ENCODE peak calls at places on chromosomes 1 and 21, in nine cellular contexts. X is ovary, N is A549, S is stomach, L is sigmoid colon, Y is upper lobe of left lung, E is esophagus muscularis mucosa, U is SK-N-SH, W is HepG2. M is an unnamed sample.

GRCh38 chr21:34205811-34206635 is 132.6 kb downstream of the MRPS6 start:
- DNase-seq in W (no peak), S (no peak), N (no peak), L (no peak), U (no peak), X (no peak), E (no peak), Y (no peak), M (no peak)

GRCh38 chr1:98975825-98976224 is 28.8 kb downstream of the PLPPR5 start:
- DNase-seq in U (no peak), Y (no peak), X (no peak), L (no peak), E (no peak), N (no peak), W (no peak), S (no peak), M (no peak)

GRCh38 chr1:180258935-180259334 is 28.9 kb downstream of the LHX4 start:
- DNase-seq in U (no peak), L (no peak), S (no peak), Y (no peak), N (no peak), E (no peak), X (no peak), W (no peak), M (no peak)

GRCh38 chr1:111517464-111518225 is 14.2 kb upstream of the ADORA3 start:
- DNase-seq in E (no peak), U (no peak), W (no peak), N (no peak), L (no peak), X (no peak), S (no peak), Y (no peak), M (no peak)

GRCh38 chr1:23699280-23700179 is 7.9 kb downstream of the RPL11 start:
- DNase-seq in W (no peak), L (no peak), E (no peak), U (no peak), N (no peak), S (no peak), X (no peak), Y (no peak), M (no peak)

GRCh38 chr1:201084171-201084766 is 28.0 kb downstream of the CACNA1S start:
- DNase-seq in X (no peak), S (no peak), L (no peak), U (no peak), N (no peak), E (no peak), Y (no peak), W (no peak), M (no peak)

GRCh38 chr1:203556047-203556851 is 62.3 kb downstream of the OPTC start:
- DNase-seq in Y (no peak), W (no peak), U (peak), X (peak), L (peak), N (no peak), S (no peak), E (no peak), M (peak)

GRCh38 chr21:15543473-15543872 is 186.3 kb upstream of the USP25 start:
- DNase-seq in S (no peak), X (no peak), L (no peak), E (no peak), N (peak), U (no peak), W (peak), Y (peak), M (no peak)

GRCh38 chr1:172845371-172845770 is 186.5 kb downstream of the FASLG start:
- DNase-seq in U (no peak), S (no peak), Y (no peak), E (no peak), X (no peak), L (no peak), N (no peak), W (no peak), M (no peak)

GRCh38 chr1:93798301-93798700 is 80.7 kb downstream of the DNTTIP2 start:
- DNase-seq in U (no peak), S (no peak), N (peak), W (no peak), E (no peak), X (no peak), L (no peak), Y (no peak), M (no peak)

GRCh38 chr1:13832100-13832499 is 132.1 kb downstream of the PRDM2 start:
- DNase-seq in W (no peak), X (no peak), S (no peak), Y (no peak), U (no peak), L (no peak), E (peak), N (no peak), M (no peak)

GRCh38 chr1:28601696-28602095 is 9.6 kb downstream of the RAB42 start:
- DNase-seq in N (no peak), W (no peak), X (no peak), U (no peak), S (no peak), L (no peak), Y (no peak), E (no peak), M (no peak)

GRCh38 chr1:171286032-171286705 is 27.8 kb upstream of the FMO4 start:
- DNase-seq in W (no peak), S (no peak), X (no peak), U (no peak), E (peak), L (no peak), Y (no peak), N (no peak), M (no peak)

GRCh38 chr1:246638941-246639655 is 72.8 kb downstream of the CNST start:
- DNase-seq in U (no peak), E (no peak), N (no peak), Y (no peak), W (no peak), S (no peak), L (no peak), X (no peak), M (no peak)

GRCh38 chr1:203036135-203036534 is 9.8 kb downstream of the PPFIA4 start:
- DNase-seq in L (no peak), E (no peak), W (no peak), S (no peak), N (no peak), Y (peak), X (no peak), U (no peak), M (no peak)

GRCh38 chr1:247324204-247324787 is 7.4 kb downstream of the ZNF496 start:
- DNase-seq in N (no peak), E (no peak), W (peak), S (no peak), U (no peak), L (no peak), Y (no peak), X (no peak), M (no peak)

GRCh38 chr1:108051625-108052382 is 86.8 kb upstream of the VAV3 start:
- DNase-seq in W (peak), N (no peak), Y (no peak), E (no peak), S (peak), U (no peak), L (no peak), X (no peak), M (no peak)

GRCh38 chr1:31423418-31423947 is 10.5 kb downstream of the SERINC2 start:
- DNase-seq in U (no peak), L (no peak), Y (no peak), W (no peak), N (no peak), X (no peak), S (no peak), E (no peak), M (peak)

GRCh38 chr1:108815566-108815965 is 41.3 kb downstream of the AKNAD1 start:
- DNase-seq in Y (no peak), U (no peak), E (no peak), L (no peak), W (no peak), X (no peak), S (no peak), N (no peak), M (no peak)

GRCh38 chr21:35026153-35026499 is 23.0 kb downstream of the RUNX1 start:
- DNase-seq in S (no peak), E (no peak), X (no peak), L (no peak), Y (no peak), W (no peak), U (no peak), N (no peak), M (no peak)

GRCh38 chr1:211611818-211612217 is 32.9 kb upstream of the SLC30A1 start:
- DNase-seq in S (no peak), U (no peak), L (no peak), X (no peak), E (no peak), W (no peak), Y (no peak), N (no peak), M (no peak)

GRCh38 chr1:63772876-63773275 is 941 bp upstream of the ROR1 start:
- DNase-seq in X (no peak), U (no peak), S (no peak), N (no peak), E (peak), L (no peak), Y (no peak), W (no peak), M (no peak)

GRCh38 chr1:2229032-2229920 is 1.2 kb downstream of the SKI start:
- DNase-seq in W (no peak), U (peak), N (peak), X (peak), L (peak), Y (peak), E (no peak), S (peak), M (peak)

GRCh38 chr1:234531181-234532132 is 52.5 kb upstream of the TARBP1 start:
- DNase-seq in Y (no peak), X (peak), W (no peak), E (no peak), S (peak), U (no peak), N (no peak), L (peak), M (peak)

GRCh38 chr1:224784606-224785328 is 144.7 kb upstream of the DNAH14 start:
- DNase-seq in U (no peak), S (no peak), Y (no peak), N (no peak), X (no peak), W (no peak), L (no peak), E (peak), M (no peak)

GRCh38 chr1:27556781-27557595 is 47.0 kb downstream of the AHDC1 start:
- DNase-seq in L (peak), Y (peak), S (peak), N (peak), E (peak), X (peak), U (peak), W (peak), M (peak)

GRCh38 chr1:203172184-203173115 is 3.2 kb downstream of the MYBPH start:
- DNase-seq in E (no peak), L (peak), S (peak), Y (peak), W (peak), U (peak), X (no peak), N (peak), M (peak)

GRCh38 chr1:178145605-178146004 is 51.7 kb downstream of the RASAL2 start:
- DNase-seq in Y (no peak), E (no peak), S (no peak), W (no peak), U (no peak), X (no peak), L (no peak), N (no peak), M (no peak)

GRCh38 chr1:212458817-212459216 is 26.1 kb downstream of the NENF start:
- DNase-seq in W (no peak), Y (no peak), L (no peak), E (no peak), U (no peak), S (no peak), N (no peak), X (no peak), M (no peak)

GRCh38 chr1:243230914-243231313 is 24.2 kb downstream of the CEP170 start:
- DNase-seq in S (no peak), E (no peak), X (no peak), Y (no peak), N (peak), U (peak), W (peak), L (no peak), M (no peak)

GRCh38 chr1:113784104-113784779 is 25.0 kb upstream of the PHTF1 start:
- DNase-seq in X (no peak), U (no peak), L (no peak), W (no peak), Y (no peak), S (no peak), E (no peak), N (no peak), M (no peak)

GRCh38 chr1:76830373-76830772 is 36.9 kb upstream of the ST6GALNAC5 start:
- DNase-seq in W (no peak), Y (no peak), X (no peak), N (no peak), S (no peak), L (no peak), U (no peak), E (no peak), M (no peak)

GRCh38 chr1:77539510-77540142 is 142.8 kb downstream of the ZZZ3 start:
- DNase-seq in N (peak), Y (peak), L (no peak), W (no peak), U (peak), X (no peak), S (no peak), E (no peak), M (no peak)

GRCh38 chr1:27052527-27052926 is 39.9 kb upstream of the TENT5B start:
- DNase-seq in S (no peak), Y (no peak), N (no peak), W (no peak), U (no peak), L (no peak), E (no peak), X (no peak), M (no peak)

GRCh38 chr21:45877821-45878469 is 103.6 kb upstream of the COL6A1 start:
- DNase-seq in W (no peak), S (no peak), X (peak), Y (no peak), N (no peak), E (no peak), U (peak), L (no peak), M (no peak)

GRCh38 chr1:194568610-194569009 is 1382.2 kb upstream of the B3GALT2 start:
- DNase-seq in U (no peak), N (no peak), S (no peak), E (no peak), L (no peak), X (no peak), Y (no peak), W (no peak), M (no peak)

GRCh38 chr1:218383681-218384080 is 38.5 kb downstream of the TGFB2 start:
- DNase-seq in Y (no peak), W (no peak), E (no peak), S (no peak), X (no peak), U (no peak), N (peak), L (no peak), M (no peak)
- TF ChIP-seq EP300 in Y (no peak), W (no peak), E (no peak), S (no peak), X (no peak), U (no peak), N (peak), L (no peak), M (no peak)

DNA sequence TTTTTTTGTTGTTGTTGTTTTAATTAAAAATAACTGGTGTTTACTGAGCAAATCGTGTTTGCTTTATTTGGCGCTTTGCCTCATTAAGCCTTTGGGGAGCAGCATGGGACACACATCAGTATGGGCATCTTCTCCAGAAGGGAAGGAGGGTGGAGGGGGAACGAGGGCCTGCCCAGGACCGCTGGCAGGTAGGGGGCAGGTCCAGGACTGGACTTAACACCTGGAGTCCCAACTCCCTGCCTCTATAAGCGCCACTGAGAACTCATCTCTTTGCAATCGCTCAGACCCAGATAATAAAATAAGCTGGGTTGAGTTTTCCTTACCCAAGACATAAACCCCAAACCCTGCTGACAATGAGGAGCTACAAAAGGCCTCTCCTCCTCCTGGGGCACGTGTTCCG is 15.1 kb downstream of the ABCG1 start:
- DNase-seq in N (no peak), S (no peak), Y (no peak), X (no peak), U (peak), L (no peak), W (no peak), E (no peak), M (no peak)
- TF ChIP-seq CTCF in N (no peak), S (no peak), Y (no peak), X (no peak), U (no peak), L (no peak), W (no peak), E (no peak), M (no peak)

GRCh38 chr1:151620286-151620685 is 8.4 kb downstream of the SNX27 start:
- DNase-seq in S (no peak), Y (peak), W (no peak), U (no peak), E (no peak), X (no peak), N (no peak), L (no peak), M (no peak)

GRCh38 chr1:151617995-151618394 is 6.1 kb downstream of the SNX27 start:
- DNase-seq in L (no peak), E (no peak), X (no peak), Y (no peak), N (no peak), S (no peak), U (no peak), W (no peak), M (no peak)

GRCh38 chr1:151618470-151618869 is 6.6 kb downstream of the SNX27 start:
- DNase-seq in S (no peak), L (no peak), E (no peak), U (no peak), Y (no peak), W (no peak), X (no peak), N (no peak), M (no peak)

GRCh38 chr1:151621351-151621750 is 9.5 kb downstream of the SNX27 start:
- DNase-seq in U (no peak), L (no peak), Y (peak), N (no peak), S (no peak), W (no peak), E (no peak), X (no peak), M (no peak)

DNA sequence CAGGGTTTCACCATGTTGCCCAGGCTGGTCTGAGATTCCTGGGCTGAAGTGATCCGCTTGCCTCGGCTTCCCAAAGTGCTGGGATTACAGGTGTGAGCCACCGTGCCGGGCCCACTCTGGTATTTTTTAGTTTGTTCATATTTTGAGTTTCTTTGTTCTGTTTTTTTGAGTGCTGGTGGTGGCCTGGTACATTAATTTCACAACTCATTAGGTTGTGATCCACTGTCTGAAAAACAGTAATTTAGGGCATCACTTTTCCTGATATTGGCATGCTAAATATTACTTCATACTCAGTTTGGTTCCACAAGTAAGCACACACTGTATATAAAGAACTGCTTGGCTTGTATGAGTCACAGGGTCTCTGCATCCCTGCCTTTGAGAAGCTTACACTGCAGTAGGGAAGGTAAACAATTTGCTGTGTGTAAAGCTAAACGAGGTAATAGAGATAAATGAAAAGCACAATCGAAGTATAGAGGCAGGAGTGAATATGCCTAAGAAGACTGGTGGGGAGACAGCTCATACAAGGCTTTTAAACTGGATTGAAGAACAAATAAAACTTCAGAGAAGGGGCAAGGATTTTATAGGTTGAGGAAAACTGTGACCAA is 7.7 kb downstream of the SNX27 start:
- DNase-seq in S (no peak), X (no peak), L (no peak), U (no peak), N (peak), E (no peak), W (peak), Y (no peak), M (no peak)
- TF ChIP-seq EP300 in S (no peak), X (no peak), L (no peak), U (no peak), N (no peak), E (no peak), W (no peak), Y (no peak), M (no peak)

GRCh38 chr1:227219715-227220292 is 98.5 kb downstream of the CDC42BPA start:
- DNase-seq in W (no peak), S (no peak), U (no peak), E (no peak), X (no peak), N (no peak), Y (no peak), L (no peak), M (no peak)
- TF ChIP-seq CTCF in W (no peak), S (no peak), U (no peak), E (no peak), X (no peak), N (no peak), Y (no peak), L (no peak), M (no peak)

DNA sequence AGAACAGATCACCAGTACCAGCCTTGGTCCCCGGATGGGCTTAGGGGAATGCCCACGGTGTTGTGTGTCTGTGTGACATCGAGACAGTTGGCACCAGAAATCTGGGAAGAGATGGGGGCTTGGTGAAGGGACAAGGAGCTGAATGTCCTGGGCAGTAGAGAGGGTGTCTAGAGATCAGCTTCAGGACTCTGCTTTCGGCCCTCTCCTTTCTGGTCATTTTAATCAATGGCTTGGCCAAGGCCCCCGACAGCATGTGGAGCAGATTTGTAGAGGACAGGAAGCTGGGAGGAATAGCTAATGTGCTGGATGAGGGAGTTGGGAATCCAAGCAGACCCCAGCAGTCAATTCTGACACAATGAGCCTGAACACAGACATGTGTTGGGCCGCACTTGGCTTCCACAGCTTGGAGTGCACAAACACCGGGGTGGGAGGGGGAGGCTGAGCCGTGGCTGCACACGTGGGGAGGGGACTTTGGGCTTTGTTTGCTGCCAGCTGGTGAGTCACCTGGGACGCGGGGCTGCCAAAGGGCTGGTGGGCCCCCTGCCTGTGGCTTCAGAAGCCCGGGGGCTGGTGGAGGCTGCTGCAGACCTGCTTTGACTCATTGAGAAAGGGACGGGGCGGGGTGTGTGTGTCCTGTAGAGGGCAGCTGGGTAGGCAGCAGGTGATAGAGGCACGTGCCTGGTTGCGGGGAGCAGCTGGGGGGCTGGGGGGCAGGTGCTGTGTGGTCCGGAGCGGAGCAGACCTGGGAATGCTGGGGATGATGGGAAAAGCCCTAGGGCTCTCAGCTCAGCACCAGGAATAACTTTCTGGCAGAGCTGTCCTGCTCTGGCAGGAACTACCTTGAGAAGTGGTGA is 20.9 kb downstream of the SLC1A7 start:
- DNase-seq in E (no peak), L (peak), Y (no peak), U (peak), X (peak), N (no peak), W (peak), S (peak), M (peak)
- TF ChIP-seq EP300 in E (no peak), L (no peak), Y (no peak), U (no peak), X (no peak), N (no peak), W (peak), S (no peak), M (no peak)